ENCODE peak calls at places on chromosomes 11 and 22, in ten cellular contexts. One of them, this sample, is unnamed.

GRCh38 chr11:2314525-2315394 is 12.9 kb downstream of the TSPAN32 start:
- DNase-seq in fibroblast of lung: peak
- DNase-seq in kidney: peak
- DNase-seq in right cardiac atrium: peak
- DNase-seq in body of pancreas: peak
- DNase-seq in lower lobe of right lung: peak
- DNase-seq in effector memory CD4-positive, alpha-beta T cell: no peak
- DNase-seq in right lobe of liver: peak
- DNase-seq in IMR-90: peak
- DNase-seq in endothelial cell of umbilical vein: peak
- DNase-seq in this sample: peak

GRCh38 chr11:64674774-64675173 is 48.2 kb downstream of the NRXN2 start:
- DNase-seq in IMR-90: no peak
- DNase-seq in right lobe of liver: no peak
- DNase-seq in effector memory CD4-positive, alpha-beta T cell: no peak
- DNase-seq in kidney: no peak
- DNase-seq in endothelial cell of umbilical vein: no peak
- DNase-seq in lower lobe of right lung: no peak
- DNase-seq in fibroblast of lung: no peak
- DNase-seq in body of pancreas: no peak
- DNase-seq in right cardiac atrium: no peak
- DNase-seq in this sample: no peak

GRCh38 chr11:581342-581741 is 5.1 kb downstream of the PHRF1 start:
- DNase-seq in IMR-90: no peak
- DNase-seq in lower lobe of right lung: no peak
- DNase-seq in endothelial cell of umbilical vein: no peak
- DNase-seq in fibroblast of lung: no peak
- DNase-seq in right lobe of liver: peak
- DNase-seq in effector memory CD4-positive, alpha-beta T cell: no peak
- DNase-seq in body of pancreas: no peak
- DNase-seq in kidney: no peak
- DNase-seq in right cardiac atrium: peak
- DNase-seq in this sample: no peak

GRCh38 chr11:96207459-96208449 is 135.2 kb downstream of the MAML2 start:
- DNase-seq in right lobe of liver: no peak
- DNase-seq in IMR-90: peak
- DNase-seq in body of pancreas: no peak
- DNase-seq in kidney: no peak
- DNase-seq in effector memory CD4-positive, alpha-beta T cell: no peak
- DNase-seq in lower lobe of right lung: no peak
- DNase-seq in endothelial cell of umbilical vein: peak
- DNase-seq in right cardiac atrium: no peak
- DNase-seq in fibroblast of lung: no peak
- DNase-seq in this sample: peak

GRCh38 chr11:10601722-10602281 is 33.3 kb upstream of the LYVE1 start:
- DNase-seq in IMR-90: no peak
- DNase-seq in right cardiac atrium: peak
- DNase-seq in effector memory CD4-positive, alpha-beta T cell: no peak
- DNase-seq in lower lobe of right lung: peak
- DNase-seq in fibroblast of lung: no peak
- DNase-seq in kidney: peak
- DNase-seq in right lobe of liver: no peak
- DNase-seq in body of pancreas: no peak
- DNase-seq in endothelial cell of umbilical vein: no peak
- DNase-seq in this sample: no peak

GRCh38 chr11:30527566-30527965 is 58.6 kb downstream of the MPPED2 start:
- DNase-seq in effector memory CD4-positive, alpha-beta T cell: no peak
- DNase-seq in kidney: no peak
- DNase-seq in IMR-90: no peak
- DNase-seq in right lobe of liver: no peak
- DNase-seq in right cardiac atrium: no peak
- DNase-seq in endothelial cell of umbilical vein: no peak
- DNase-seq in fibroblast of lung: no peak
- DNase-seq in body of pancreas: no peak
- DNase-seq in lower lobe of right lung: no peak
- DNase-seq in this sample: no peak

GRCh38 chr11:108967571-108967970 is 302.7 kb downstream of the DDX10 start:
- DNase-seq in effector memory CD4-positive, alpha-beta T cell: no peak
- DNase-seq in kidney: no peak
- DNase-seq in endothelial cell of umbilical vein: no peak
- DNase-seq in right lobe of liver: no peak
- DNase-seq in fibroblast of lung: peak
- DNase-seq in body of pancreas: no peak
- DNase-seq in IMR-90: no peak
- DNase-seq in right cardiac atrium: peak
- DNase-seq in lower lobe of right lung: no peak
- DNase-seq in this sample: no peak

GRCh38 chr22:41885576-41885975 is 29.3 kb downstream of the SHISA8 start:
- DNase-seq in IMR-90: no peak
- DNase-seq in effector memory CD4-positive, alpha-beta T cell: no peak
- DNase-seq in body of pancreas: no peak
- DNase-seq in right lobe of liver: no peak
- DNase-seq in lower lobe of right lung: no peak
- DNase-seq in endothelial cell of umbilical vein: no peak
- DNase-seq in right cardiac atrium: no peak
- DNase-seq in kidney: no peak
- DNase-seq in fibroblast of lung: no peak
- DNase-seq in this sample: no peak

GRCh38 chr22:31286360-31287255 is 5.7 kb downstream of the PIK3IP1 start:
- DNase-seq in right lobe of liver: no peak
- DNase-seq in IMR-90: no peak
- DNase-seq in body of pancreas: no peak
- DNase-seq in right cardiac atrium: no peak
- DNase-seq in fibroblast of lung: no peak
- DNase-seq in kidney: no peak
- DNase-seq in lower lobe of right lung: no peak
- DNase-seq in endothelial cell of umbilical vein: no peak
- DNase-seq in effector memory CD4-positive, alpha-beta T cell: peak
- DNase-seq in this sample: no peak

GRCh38 chr22:31290494-31291402 is 1.5 kb downstream of the PIK3IP1 start:
- DNase-seq in kidney: peak
- DNase-seq in right lobe of liver: peak
- DNase-seq in fibroblast of lung: peak
- DNase-seq in body of pancreas: peak
- DNase-seq in effector memory CD4-positive, alpha-beta T cell: peak
- DNase-seq in right cardiac atrium: peak
- DNase-seq in endothelial cell of umbilical vein: peak
- DNase-seq in lower lobe of right lung: peak
- DNase-seq in IMR-90: peak
- DNase-seq in this sample: peak

GRCh38 chr22:31287818-31288495 is 4.3 kb downstream of the PIK3IP1 start:
- DNase-seq in lower lobe of right lung: no peak
- DNase-seq in effector memory CD4-positive, alpha-beta T cell: no peak
- DNase-seq in kidney: no peak
- DNase-seq in IMR-90: no peak
- DNase-seq in fibroblast of lung: no peak
- DNase-seq in endothelial cell of umbilical vein: no peak
- DNase-seq in right lobe of liver: no peak
- DNase-seq in body of pancreas: no peak
- DNase-seq in right cardiac atrium: no peak
- DNase-seq in this sample: no peak

GRCh38 chr22:31289335-31289734 is 3.0 kb downstream of the PIK3IP1 start:
- DNase-seq in endothelial cell of umbilical vein: no peak
- DNase-seq in kidney: no peak
- DNase-seq in lower lobe of right lung: no peak
- DNase-seq in right cardiac atrium: no peak
- DNase-seq in right lobe of liver: no peak
- DNase-seq in IMR-90: no peak
- DNase-seq in fibroblast of lung: no peak
- DNase-seq in body of pancreas: no peak
- DNase-seq in effector memory CD4-positive, alpha-beta T cell: no peak
- DNase-seq in this sample: no peak

DNA sequence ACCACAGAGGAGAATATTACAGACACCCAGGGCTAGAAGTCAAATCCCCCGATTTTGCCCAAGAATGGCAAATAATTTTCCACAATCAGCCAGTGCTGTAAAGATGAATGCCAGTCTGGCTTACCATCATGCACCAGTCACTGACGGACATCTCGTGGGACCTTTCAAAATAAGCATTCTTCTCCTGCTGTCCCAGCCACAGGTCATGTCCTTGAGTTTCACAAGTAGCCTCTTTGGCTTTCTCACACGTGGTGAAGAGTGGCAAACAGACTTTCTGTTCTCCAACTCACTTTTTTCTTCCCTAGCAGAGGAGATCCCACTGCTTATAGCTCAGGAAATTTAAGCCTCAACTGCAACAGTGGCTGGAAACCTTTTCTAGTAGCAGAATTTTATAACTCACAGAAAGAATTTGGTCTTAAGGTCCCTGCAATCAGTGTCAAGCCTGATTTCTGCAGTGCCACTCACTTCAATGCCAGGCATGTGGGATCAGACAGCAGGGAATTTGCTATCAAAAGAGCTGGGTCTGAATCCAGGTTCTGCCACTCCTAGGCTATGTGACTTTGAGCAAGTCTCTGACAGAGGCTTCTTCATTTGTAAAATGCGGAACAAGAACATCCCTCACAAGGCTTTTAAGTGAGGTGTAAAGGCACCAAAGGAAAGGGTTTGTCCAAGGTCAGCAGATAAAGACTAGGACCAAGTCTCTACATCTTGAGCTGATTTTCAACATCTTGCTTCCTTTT is 3.6 kb downstream of the PIK3IP1 start:
- DNase-seq in kidney: no peak
- DNase-seq in body of pancreas: no peak
- DNase-seq in fibroblast of lung: no peak
- DNase-seq in IMR-90: no peak
- DNase-seq in effector memory CD4-positive, alpha-beta T cell: no peak
- DNase-seq in right lobe of liver: no peak
- DNase-seq in right cardiac atrium: no peak
- DNase-seq in lower lobe of right lung: no peak
- DNase-seq in endothelial cell of umbilical vein: no peak
- DNase-seq in this sample: no peak
- H3K4me3 ChIP-seq in kidney: no peak
- H3K4me3 ChIP-seq in body of pancreas: no peak
- H3K4me3 ChIP-seq in fibroblast of lung: no peak
- H3K4me3 ChIP-seq in IMR-90: no peak
- H3K4me3 ChIP-seq in effector memory CD4-positive, alpha-beta T cell: peak
- H3K4me3 ChIP-seq in right lobe of liver: no peak
- H3K4me3 ChIP-seq in right cardiac atrium: no peak
- H3K4me3 ChIP-seq in lower lobe of right lung: peak
- H3K4me3 ChIP-seq in endothelial cell of umbilical vein: no peak
- H3K4me3 ChIP-seq in this sample: no peak

DNA sequence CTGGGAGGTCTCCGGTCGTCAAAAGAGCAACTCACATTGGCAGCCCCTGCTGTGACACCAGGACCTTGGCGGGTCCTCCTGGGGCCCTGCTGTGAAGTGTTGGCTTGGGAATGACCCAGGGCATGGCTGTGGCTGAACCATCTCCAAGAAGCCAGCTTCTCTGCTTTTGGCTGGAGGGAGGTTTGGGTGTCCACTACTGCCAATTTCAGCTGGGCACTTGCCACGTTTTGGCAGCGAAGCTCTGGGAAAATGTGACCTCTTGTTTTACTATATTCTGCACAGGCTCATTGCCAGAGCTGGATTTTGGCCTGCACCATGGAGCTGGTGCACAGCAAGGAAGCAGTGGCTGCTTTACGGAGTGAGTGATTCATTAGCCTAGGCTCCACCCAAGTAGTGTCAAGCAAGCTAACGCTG is 24.2 kb upstream of the SMCO4 start:
- DNase-seq in kidney: peak
- DNase-seq in lower lobe of right lung: no peak
- DNase-seq in IMR-90: no peak
- DNase-seq in fibroblast of lung: peak
- DNase-seq in effector memory CD4-positive, alpha-beta T cell: no peak
- DNase-seq in right cardiac atrium: peak
- DNase-seq in body of pancreas: peak
- DNase-seq in right lobe of liver: peak
- DNase-seq in endothelial cell of umbilical vein: no peak
- DNase-seq in this sample: no peak
- H3K27ac ChIP-seq in kidney: peak
- H3K27ac ChIP-seq in lower lobe of right lung: no peak
- H3K27ac ChIP-seq in IMR-90: no peak
- H3K27ac ChIP-seq in fibroblast of lung: no peak
- H3K27ac ChIP-seq in effector memory CD4-positive, alpha-beta T cell: no peak
- H3K27ac ChIP-seq in right cardiac atrium: no peak
- H3K27ac ChIP-seq in body of pancreas: peak
- H3K27ac ChIP-seq in right lobe of liver: peak
- H3K27ac ChIP-seq in endothelial cell of umbilical vein: no peak
- H3K27ac ChIP-seq in this sample: no peak

GRCh38 chr11:48024635-48025071 is 44.3 kb downstream of the PTPRJ start:
- DNase-seq in effector memory CD4-positive, alpha-beta T cell: no peak
- DNase-seq in right cardiac atrium: no peak
- DNase-seq in endothelial cell of umbilical vein: no peak
- DNase-seq in right lobe of liver: peak
- DNase-seq in fibroblast of lung: no peak
- DNase-seq in IMR-90: no peak
- DNase-seq in lower lobe of right lung: no peak
- DNase-seq in kidney: no peak
- DNase-seq in body of pancreas: no peak
- DNase-seq in this sample: no peak
- H3K4me3 ChIP-seq in effector memory CD4-positive, alpha-beta T cell: no peak
- H3K4me3 ChIP-seq in right cardiac atrium: no peak
- H3K4me3 ChIP-seq in endothelial cell of umbilical vein: no peak
- H3K4me3 ChIP-seq in right lobe of liver: no peak
- H3K4me3 ChIP-seq in fibroblast of lung: no peak
- H3K4me3 ChIP-seq in IMR-90: no peak
- H3K4me3 ChIP-seq in lower lobe of right lung: no peak
- H3K4me3 ChIP-seq in kidney: no peak
- H3K4me3 ChIP-seq in body of pancreas: no peak
- H3K4me3 ChIP-seq in this sample: no peak

GRCh38 chr11:86666193-86666592 is 6.2 kb downstream of the ME3 start:
- DNase-seq in fibroblast of lung: no peak
- DNase-seq in body of pancreas: no peak
- DNase-seq in right cardiac atrium: no peak
- DNase-seq in right lobe of liver: no peak
- DNase-seq in endothelial cell of umbilical vein: no peak
- DNase-seq in effector memory CD4-positive, alpha-beta T cell: no peak
- DNase-seq in lower lobe of right lung: no peak
- DNase-seq in kidney: no peak
- DNase-seq in IMR-90: no peak
- DNase-seq in this sample: no peak

GRCh38 chr11:86668929-86669328 is 3.5 kb downstream of the ME3 start:
- DNase-seq in lower lobe of right lung: no peak
- DNase-seq in kidney: no peak
- DNase-seq in IMR-90: no peak
- DNase-seq in effector memory CD4-positive, alpha-beta T cell: no peak
- DNase-seq in endothelial cell of umbilical vein: no peak
- DNase-seq in right lobe of liver: no peak
- DNase-seq in fibroblast of lung: no peak
- DNase-seq in body of pancreas: no peak
- DNase-seq in right cardiac atrium: no peak
- DNase-seq in this sample: no peak

GRCh38 chr11:86664930-86665329 is 7.5 kb downstream of the ME3 start:
- DNase-seq in lower lobe of right lung: no peak
- DNase-seq in effector memory CD4-positive, alpha-beta T cell: no peak
- DNase-seq in IMR-90: no peak
- DNase-seq in right cardiac atrium: no peak
- DNase-seq in right lobe of liver: no peak
- DNase-seq in body of pancreas: no peak
- DNase-seq in fibroblast of lung: no peak
- DNase-seq in endothelial cell of umbilical vein: no peak
- DNase-seq in kidney: no peak
- DNase-seq in this sample: no peak

GRCh38 chr11:86660011-86660595 is 12.3 kb downstream of the ME3 start:
- DNase-seq in body of pancreas: no peak
- DNase-seq in IMR-90: peak
- DNase-seq in lower lobe of right lung: no peak
- DNase-seq in endothelial cell of umbilical vein: no peak
- DNase-seq in fibroblast of lung: peak
- DNase-seq in right cardiac atrium: no peak
- DNase-seq in kidney: no peak
- DNase-seq in effector memory CD4-positive, alpha-beta T cell: no peak
- DNase-seq in right lobe of liver: no peak
- DNase-seq in this sample: no peak

DNA sequence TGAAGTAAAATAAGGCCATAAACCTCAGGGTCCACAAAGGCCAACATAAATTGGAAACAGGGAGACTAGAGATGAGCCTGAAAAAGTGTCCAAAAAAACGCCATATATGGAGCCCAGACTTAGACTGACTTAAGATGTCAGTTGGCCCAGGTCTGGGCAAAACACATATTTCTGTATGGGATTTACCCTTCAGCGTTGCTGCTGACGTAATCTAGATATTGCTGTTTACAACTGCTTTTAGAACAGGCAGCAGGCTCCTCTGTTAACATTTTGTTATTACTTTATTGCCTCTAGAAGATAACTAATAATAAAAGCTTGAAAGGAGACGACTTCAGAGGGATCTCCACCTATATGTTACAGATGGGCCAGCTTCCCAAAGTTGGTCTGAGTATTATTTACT is 8.7 kb downstream of the ME3 start:
- DNase-seq in right lobe of liver: no peak
- DNase-seq in lower lobe of right lung: no peak
- DNase-seq in IMR-90: no peak
- DNase-seq in endothelial cell of umbilical vein: no peak
- DNase-seq in right cardiac atrium: no peak
- DNase-seq in kidney: no peak
- DNase-seq in body of pancreas: no peak
- DNase-seq in effector memory CD4-positive, alpha-beta T cell: no peak
- DNase-seq in fibroblast of lung: peak
- DNase-seq in this sample: no peak
- H3K27ac ChIP-seq in right lobe of liver: no peak
- H3K27ac ChIP-seq in lower lobe of right lung: no peak
- H3K27ac ChIP-seq in IMR-90: no peak
- H3K27ac ChIP-seq in endothelial cell of umbilical vein: no peak
- H3K27ac ChIP-seq in right cardiac atrium: no peak
- H3K27ac ChIP-seq in kidney: no peak
- H3K27ac ChIP-seq in body of pancreas: no peak
- H3K27ac ChIP-seq in effector memory CD4-positive, alpha-beta T cell: no peak
- H3K27ac ChIP-seq in fibroblast of lung: no peak
- H3K27ac ChIP-seq in this sample: no peak